ENCODE peak calls at places on chromosomes 11 and 22, in five cellular contexts. W is prostate gland, Y is stomach, K is H1, A is HCT116. X is an unnamed sample.

GRCh38 chr11:66857234-66857926 is 516 bp downstream of the LRFN4 start:
- DNase-seq in W (no peak), Y (no peak), K (no peak), A (no peak), X (peak; percentile 60)

GRCh38 chr11:89491141-89491690 is at the start of gene NOX4:
- DNase-seq in W (no peak), Y (peak; percentile 30), K (no peak), A (no peak), X (no peak)

GRCh38 chr11:46918778-46919513 is 596 bp upstream of the LRP4 start:
- DNase-seq in W (no peak), Y (no peak), K (no peak), A (no peak), X (no peak)

GRCh38 chr11:69588270-69588669 is 52.7 kb upstream of the CCND1 start:
- DNase-seq in W (no peak), Y (no peak), K (no peak), A (peak; percentile 54), X (no peak)

GRCh38 chr11:86129775-86130540 is 61.1 kb upstream of the PICALM start:
- DNase-seq in W (no peak), Y (no peak), K (no peak), A (no peak), X (no peak)

GRCh38 chr22:24305260-24305692 is 34.6 kb downstream of the SPECC1L start:
- DNase-seq in W (no peak), Y (no peak), K (no peak), A (no peak), X (no peak)

GRCh38 chr11:114059984-114060401 is 482 bp downstream of the ZBTB16 start:
- DNase-seq in W (no peak), Y (peak; percentile 55), K (no peak), A (no peak), X (no peak)

GRCh38 chr11:80204021-80204420 is 763.2 kb upstream of the TENM4 start:
- DNase-seq in W (no peak), Y (no peak), K (no peak), A (no peak), X (no peak)

GRCh38 chr11:61609970-61610347 is 29.1 kb upstream of the SYT7 start:
- DNase-seq in W (no peak), Y (peak; percentile 31), K (no peak), A (no peak), X (no peak)

GRCh38 chr11:122101625-122102291 is 14.3 kb downstream of the BLID start:
- DNase-seq in W (peak; percentile 51), Y (no peak), K (peak; percentile 58), A (no peak), X (no peak)

GRCh38 chr22:17875156-17875555 is 100.9 kb upstream of the BID start:
- DNase-seq in W (no peak), Y (no peak), K (no peak), A (no peak), X (no peak)

GRCh38 chr11:101553891-101554292 is 29.9 kb downstream of the TRPC6 start:
- DNase-seq in W (no peak), Y (no peak), K (no peak), A (no peak), X (no peak)

DNA sequence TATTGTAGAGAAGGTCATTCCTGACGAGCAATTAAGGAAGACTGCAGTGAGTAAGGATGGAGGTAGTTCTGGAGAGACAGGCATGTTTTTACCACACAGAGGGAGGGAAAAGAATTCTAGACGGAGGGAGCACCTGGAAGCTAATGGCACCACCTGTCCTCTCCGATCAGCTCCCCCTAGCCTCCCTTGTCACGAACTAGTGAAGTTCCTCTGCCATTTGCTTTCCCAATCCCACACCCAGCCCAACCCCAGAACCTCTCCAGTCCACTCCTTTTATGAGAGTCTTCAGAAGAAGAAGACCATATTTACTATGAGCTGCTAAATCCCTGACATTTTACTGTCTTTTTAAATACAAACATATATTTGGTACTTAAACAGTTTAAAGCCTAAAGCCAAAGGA is 46.0 kb upstream of the HSPA8 start:
- DNase-seq in W (no peak), Y (no peak), K (no peak), A (no peak), X (no peak)
- TF ChIP-seq POLR2AphosphoS5 in W (no peak), Y (no peak), K (no peak), A (no peak), X (no peak)

DNA sequence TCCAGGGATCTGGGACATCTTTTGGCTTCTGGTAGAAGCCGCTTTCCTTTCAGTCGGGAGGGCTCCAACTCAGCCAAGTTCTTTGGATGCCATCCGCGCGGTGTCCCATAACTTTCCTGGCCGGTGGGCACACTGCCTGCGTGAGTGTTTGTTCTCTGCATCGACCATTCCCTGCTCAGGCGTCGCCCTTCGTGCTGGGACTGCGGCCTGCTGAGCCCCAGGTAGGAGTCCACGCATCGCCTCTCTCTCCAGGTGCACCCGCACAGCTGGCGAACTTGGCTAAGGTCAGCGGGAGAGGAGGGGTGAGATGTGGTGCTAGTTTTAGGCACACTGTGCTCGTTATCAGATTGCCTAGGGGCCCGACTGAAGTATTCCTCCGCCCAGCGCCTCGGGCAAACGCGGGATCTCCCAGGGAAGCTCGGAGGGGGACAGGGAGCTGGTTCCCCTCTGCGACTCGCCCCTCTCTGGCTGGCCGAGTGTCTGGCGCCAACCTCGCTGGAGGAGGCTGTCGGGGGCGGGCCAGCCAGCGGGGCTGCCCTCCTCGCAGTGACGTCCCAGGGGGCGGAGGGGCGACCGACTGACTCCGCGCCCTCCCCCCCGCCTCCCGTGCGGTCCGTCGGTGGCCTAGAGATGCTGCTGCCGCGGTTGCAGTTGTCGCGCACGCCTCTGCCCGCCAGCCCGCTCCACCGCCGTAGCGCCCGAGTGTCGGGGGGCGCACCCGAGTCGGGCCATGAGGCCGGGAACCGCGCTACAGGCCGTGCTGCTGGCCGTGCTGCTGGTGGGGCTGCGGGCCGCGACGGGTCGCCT is at the start of gene LAYN:
- DNase-seq in W (peak; percentile 51), Y (peak; percentile 28), K (no peak), A (no peak), X (peak; percentile 50)
- TF ChIP-seq POLR2A in W (peak; percentile 70), Y (no peak), K (no peak), A (no peak), X (no peak)

GRCh38 chr11:8356731-8357504 is 93.2 kb upstream of the LMO1 start:
- DNase-seq in W (no peak), Y (no peak), K (no peak), A (no peak), X (no peak)
- TF ChIP-seq POLR2AphosphoS5 in W (no peak), Y (no peak), K (no peak), A (no peak), X (no peak)

GRCh38 chr11:83508804-83509203 is 222.6 kb upstream of the CCDC90B start:
- DNase-seq in W (no peak), Y (no peak), K (no peak), A (no peak), X (no peak)
- TF ChIP-seq POLR2A in W (no peak), Y (no peak), K (no peak), A (no peak), X (no peak)

DNA sequence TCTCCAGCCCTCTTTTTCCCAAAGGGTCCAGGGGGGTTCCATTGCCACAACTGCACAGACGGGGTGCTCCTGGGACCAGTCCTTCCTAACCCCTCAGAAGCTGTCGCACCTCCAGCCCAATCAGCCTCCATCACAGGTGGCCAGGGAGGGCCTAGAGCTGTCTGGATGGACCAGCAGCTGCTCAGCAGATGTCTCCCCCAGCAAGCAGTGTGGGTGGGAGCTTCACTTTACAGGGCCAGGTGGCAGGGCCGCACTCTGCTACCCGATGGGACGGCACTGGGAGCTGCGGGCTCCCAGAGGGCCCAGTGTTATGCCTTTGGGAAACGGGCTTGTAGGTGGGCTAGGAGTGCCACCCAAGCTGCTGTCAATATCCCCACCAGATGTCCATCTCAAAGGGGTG is 120.5 kb downstream of the DSCAML1 start:
- DNase-seq in W (no peak), Y (no peak), K (no peak), A (no peak), X (no peak)
- TF ChIP-seq POLR2AphosphoS5 in W (no peak), Y (no peak), K (no peak), A (no peak), X (no peak)